ENCODE peak calls at places on chromosome 12, in ten cellular contexts. L is esophagus muscularis mucosa, A is sigmoid colon, N is GM23338, C is GM12891, U is stomach, V is Panc1, Z is K562, R is endothelial cell of umbilical vein, W is HL-60. O is an unnamed sample.

GRCh38 chr12:16513231-16513630 is 92.7 kb downstream of the LMO3 start:
- DNase-seq in L (no peak), A (no peak), N (no peak), C (no peak), U (no peak), V (no peak), Z (no peak), R (no peak), W (no peak), O (no peak)

GRCh38 chr12:14514154-14514842 is 53.4 kb downstream of the PLBD1 start:
- DNase-seq in L (no peak), A (no peak), N (peak; percentile 94), C (no peak), U (peak; percentile 72), V (no peak), Z (no peak), R (no peak), W (peak; percentile 57), O (peak; percentile 88)

GRCh38 chr12:58757422-58757821 is 162.9 kb downstream of the LRIG3 start:
- DNase-seq in L (no peak), A (no peak), N (no peak), C (no peak), U (no peak), V (no peak), Z (no peak), R (peak; percentile 89), W (no peak), O (no peak)

GRCh38 chr12:31732926-31733548 is 4.2 kb upstream of the AMN1 start:
- DNase-seq in L (no peak), A (no peak), N (peak; percentile 88), C (no peak), U (no peak), V (peak; percentile 91), Z (peak; percentile 57), R (peak; percentile 91), W (no peak), O (peak; percentile 58)

GRCh38 chr12:64258576-64258975 is 36.5 kb upstream of the KICS2 start:
- DNase-seq in L (no peak), A (no peak), N (peak; percentile 20), C (no peak), U (no peak), V (no peak), Z (no peak), R (no peak), W (no peak), O (no peak)

GRCh38 chr12:130973109-130973508 is 19.4 kb downstream of the ADGRD1 start:
- DNase-seq in L (no peak), A (peak; percentile 46), N (no peak), C (no peak), U (no peak), V (no peak), Z (no peak), R (no peak), W (no peak), O (no peak)

GRCh38 chr12:54608156-54608555 is 19.7 kb upstream of the PPP1R1A start:
- DNase-seq in L (no peak), A (no peak), N (no peak), C (no peak), U (no peak), V (no peak), Z (no peak), R (no peak), W (no peak), O (no peak)

GRCh38 chr12:109759076-109759420 is 45.4 kb downstream of the FAM222A start:
- DNase-seq in L (no peak), A (peak; percentile 50), N (no peak), C (no peak), U (peak; percentile 9), V (no peak), Z (no peak), R (no peak), W (no peak), O (no peak)

GRCh38 chr12:108664338-108665258 is 30.9 kb upstream of the SELPLG start:
- DNase-seq in L (peak; percentile 97), A (peak; percentile 97), N (peak; percentile 93), C (no peak), U (peak; percentile 84), V (peak; percentile 89), Z (peak; percentile 74), R (peak; percentile 99), W (peak; percentile 96), O (peak; percentile 82)
- TF ChIP-seq POLR2AphosphoS5 in L (peak; percentile 90), A (peak; percentile 75), N (no peak), C (peak; percentile 39), U (peak; percentile 92), V (no peak), Z (no peak), R (peak; percentile 64), W (no peak), O (peak; percentile 74)

GRCh38 chr12:50402270-50403000 is 1.8 kb downstream of the LARP4 start:
- DNase-seq in L (no peak), A (no peak), N (no peak), C (no peak), U (no peak), V (no peak), Z (no peak), R (peak; percentile 44), W (no peak), O (no peak)

GRCh38 chr12:50400638-50401382 is at the start of gene LARP4:
- DNase-seq in L (peak; percentile 97), A (peak; percentile 97), N (peak; percentile 98), C (peak; percentile 81), U (peak; percentile 90), V (peak; percentile 94), Z (peak; percentile 93), R (peak; percentile 96), W (peak; percentile 97), O (peak; percentile 91)

GRCh38 chr12:50403001-50403440 is 2.3 kb downstream of the LARP4 start:
- DNase-seq in L (no peak), A (no peak), N (no peak), C (no peak), U (no peak), V (no peak), Z (no peak), R (no peak), W (no peak), O (no peak)

GRCh38 chr12:50400104-50400637 is 514 bp upstream of the LARP4 start:
- DNase-seq in L (no peak), A (no peak), N (no peak), C (no peak), U (no peak), V (no peak), Z (no peak), R (no peak), W (no peak), O (no peak)

DNA sequence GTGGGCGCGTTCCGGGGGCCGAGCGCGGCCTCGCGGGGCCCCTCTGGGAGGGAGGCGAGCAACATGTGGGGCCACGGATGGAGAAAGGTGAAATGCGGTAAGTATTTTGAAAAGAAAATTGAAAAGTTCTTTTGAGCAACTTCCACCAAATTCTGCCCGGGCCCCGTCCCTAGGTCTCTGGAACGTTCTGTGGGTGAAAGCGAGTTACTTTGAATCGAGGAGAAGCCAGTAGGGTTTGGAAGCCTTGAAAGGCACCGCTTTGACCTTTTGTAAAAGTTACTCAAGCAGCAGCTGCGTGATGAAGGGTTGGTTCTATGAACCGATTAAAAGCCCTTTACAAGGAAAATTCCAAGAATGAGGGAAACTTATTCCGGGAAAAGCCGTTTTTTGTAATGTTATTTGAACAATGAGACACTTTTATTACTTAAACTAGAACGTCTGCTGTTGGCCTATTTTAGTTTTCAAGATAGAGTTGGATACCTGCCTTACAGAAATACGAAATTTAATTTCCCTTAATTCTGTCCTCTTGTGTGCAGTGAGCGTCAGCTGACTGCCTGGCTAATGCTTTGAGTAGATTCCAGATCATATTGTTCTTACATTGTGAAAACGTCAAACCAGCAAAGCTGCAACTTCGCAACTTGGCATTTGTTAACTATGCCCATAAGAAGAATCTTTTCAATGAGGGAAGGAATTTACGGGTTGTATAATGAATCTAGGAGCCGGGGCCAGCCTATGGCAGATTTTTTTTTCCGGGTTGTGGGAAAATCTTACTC is 884 bp downstream of the LARP4 start:
- DNase-seq in L (no peak), A (peak; percentile 67), N (peak; percentile 57), C (no peak), U (no peak), V (no peak), Z (peak; percentile 11), R (peak; percentile 71), W (peak; percentile 27), O (peak; percentile 65)
- TF ChIP-seq POLR2AphosphoS5 in L (peak; percentile 80), A (peak; percentile 21), N (no peak), C (no peak), U (peak; percentile 34), V (no peak), Z (no peak), R (no peak), W (no peak), O (peak; percentile 85)

GRCh38 chr12:115194448-115194847 is 510.5 kb upstream of the TBX3 start:
- DNase-seq in L (no peak), A (no peak), N (no peak), C (no peak), U (no peak), V (no peak), Z (no peak), R (no peak), W (no peak), O (no peak)

GRCh38 chr12:115190191-115190590 is 506.2 kb upstream of the TBX3 start:
- DNase-seq in L (no peak), A (no peak), N (no peak), C (no peak), U (no peak), V (no peak), Z (no peak), R (no peak), W (no peak), O (no peak)

GRCh38 chr12:115191342-115191741 is 507.4 kb upstream of the TBX3 start:
- DNase-seq in L (no peak), A (no peak), N (no peak), C (no peak), U (no peak), V (no peak), Z (no peak), R (no peak), W (no peak), O (no peak)

GRCh38 chr12:115199831-115200230 is 515.9 kb upstream of the TBX3 start:
- DNase-seq in L (no peak), A (no peak), N (no peak), C (no peak), U (no peak), V (no peak), Z (no peak), R (no peak), W (no peak), O (no peak)

GRCh38 chr12:115194857-115195256 is 510.9 kb upstream of the TBX3 start:
- DNase-seq in L (no peak), A (no peak), N (no peak), C (no peak), U (no peak), V (no peak), Z (no peak), R (no peak), W (no peak), O (no peak)
- TF ChIP-seq POLR2AphosphoS5 in L (no peak), A (no peak), N (no peak), C (no peak), U (no peak), V (no peak), Z (no peak), R (no peak), W (no peak), O (no peak)

GRCh38 chr12:107351109-107351508 is 257.8 kb upstream of the CRY1 start:
- DNase-seq in L (no peak), A (no peak), N (no peak), C (no peak), U (no peak), V (no peak), Z (no peak), R (no peak), W (no peak), O (no peak)

GRCh38 chr12:107349008-107349747 is 255.8 kb upstream of the CRY1 start:
- DNase-seq in L (no peak), A (no peak), N (peak; percentile 61), C (no peak), U (no peak), V (peak; percentile 27), Z (no peak), R (peak; percentile 56), W (no peak), O (peak; percentile 90)

GRCh38 chr12:107351716-107352115 is 258.4 kb upstream of the CRY1 start:
- DNase-seq in L (no peak), A (no peak), N (no peak), C (no peak), U (no peak), V (no peak), Z (no peak), R (no peak), W (no peak), O (no peak)

GRCh38 chr12:107347261-107347660 is 253.9 kb upstream of the CRY1 start:
- DNase-seq in L (no peak), A (no peak), N (no peak), C (no peak), U (no peak), V (no peak), Z (no peak), R (no peak), W (no peak), O (no peak)

DNA sequence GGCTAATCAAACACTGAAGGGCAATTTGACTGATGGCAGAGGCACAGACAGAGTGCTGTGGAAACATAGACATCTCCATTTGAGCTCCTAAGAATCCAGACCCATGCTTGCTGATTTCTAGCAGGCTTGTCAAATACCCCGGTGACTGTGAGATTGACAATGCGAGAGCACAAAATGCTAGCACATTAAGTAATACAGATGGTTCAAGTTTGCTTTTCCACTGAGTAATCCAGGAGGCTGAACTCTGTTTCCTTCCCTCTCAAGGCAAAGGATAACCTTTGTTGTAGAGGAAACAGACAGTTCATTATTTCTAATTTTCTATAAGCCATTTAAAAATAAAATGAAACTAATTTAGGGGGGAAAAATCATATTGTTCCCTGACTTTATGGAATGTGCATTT is 256.5 kb upstream of the CRY1 start:
- DNase-seq in L (no peak), A (no peak), N (no peak), C (no peak), U (no peak), V (no peak), Z (no peak), R (no peak), W (no peak), O (no peak)
- TF ChIP-seq POLR2AphosphoS5 in L (no peak), A (no peak), N (no peak), C (no peak), U (no peak), V (no peak), Z (no peak), R (no peak), W (no peak), O (no peak)

O was measured in prostate gland.